ENCODE peak calls at places on chromosomes 11 and 22, in ten cellular contexts. S is right lobe of liver; P is IMR-90; J is activated CD8-positive, alpha-beta T cell treated with anti-CD3 and anti-CD28 coated beads for 36 hours; G is WTC11; U is GM12878; Z is sciatic nerve; H is left cardiac atrium; Q is activated CD8-positive, alpha-beta memory T cell treated with anti-CD3 and anti-CD28 coated beads, Interleukin-2, amount 10 ng/mL, durations not matched to agents 7 days and 5 days; T is natural killer cell treated with Interleukin-12 subunit alpha and Interleukin-12 subunit beta and Interleukin-15 and Interleukin-18, amount 100 ng/mL, for 72 hours. X is an unnamed sample.

GRCh38 chr11:86696004-86696403 is 23.6 kb upstream of the ME3 start:
- ATAC-seq in J (no peak), S (no peak), Z (peak), U (no peak), Q (no peak), P (peak), T (no peak), G (no peak), H (peak), X (peak)

GRCh38 chr11:10619281-10619680 is 50.8 kb upstream of the LYVE1 start:
- ATAC-seq in P (no peak), Z (no peak), J (no peak), H (no peak), U (no peak), G (no peak), Q (no peak), S (no peak), T (no peak), X (no peak)

GRCh38 chr11:82811369-82811768 is 77.7 kb upstream of the FAM181B start:
- ATAC-seq in J (no peak), U (no peak), Z (no peak), H (no peak), Q (no peak), G (no peak), P (no peak), T (no peak), S (no peak), X (no peak)

GRCh38 chr11:132312161-132312560 is 941.7 kb downstream of the NTM start:
- ATAC-seq in U (peak), S (no peak), P (peak), Z (no peak), T (no peak), G (peak), J (no peak), H (no peak), Q (no peak), X (no peak)

GRCh38 chr22:44755956-44756361 is 3.6 kb downstream of the ARHGAP8 start:
- ATAC-seq in Z (no peak), P (no peak), Q (no peak), G (peak), S (no peak), J (no peak), U (no peak), H (no peak), T (no peak), X (no peak)

GRCh38 chr22:50672471-50673230 is at the start of gene SHANK3:
- ATAC-seq in T (no peak), P (no peak), Z (peak), G (no peak), J (no peak), U (no peak), H (peak), S (peak), Q (peak), X (no peak)

GRCh38 chr11:10520562-10520961 is 20.4 kb downstream of the RNF141 start:
- ATAC-seq in S (no peak), J (no peak), U (no peak), Q (no peak), H (no peak), G (no peak), Z (no peak), T (no peak), P (no peak), X (no peak)

GRCh38 chr11:20000393-20001134 is 159.7 kb downstream of the DBX1 start:
- ATAC-seq in G (peak), H (peak), Z (peak), T (peak), U (no peak), J (no peak), P (no peak), S (peak), Q (no peak), X (no peak)

GRCh38 chr11:65606876-65607613 is 7.0 kb downstream of the MAP3K11 start:
- ATAC-seq in P (peak), H (peak), Z (peak), Q (no peak), U (peak), J (peak), G (peak), T (peak), S (peak), X (peak)

GRCh38 chr11:108253176-108253575 is 30.3 kb downstream of the ATM start:
- ATAC-seq in P (no peak), U (no peak), J (peak), H (no peak), T (no peak), Q (no peak), G (no peak), S (no peak), Z (no peak), X (no peak)